ENCODE peak calls at places on chromosomes 13 and 19, in ten cellular contexts. J is DMS153; V is Right ventricle myocardium superior; E is cardiac septum; C is CD4-positive, CD25-positive, alpha-beta regulatory T cell; G is GM13977; F is Ammon's horn; H is LHCN-M2; Y is ACHN; T is GM12891. I is an unnamed sample.

GRCh38 chr13:33263484-33263883 is 22.1 kb downstream of the STARD13 start:
- DNase-seq in J (no peak), V (no peak), E (no peak), C (no peak), G (no peak), F (no peak), H (no peak), Y (no peak), T (no peak), I (no peak)

GRCh38 chr19:46975011-46975917 is 44.4 kb upstream of the NPAS1 start:
- DNase-seq in J (no peak), V (no peak), E (no peak), C (no peak), G (no peak), F (no peak), H (no peak), Y (peak), T (no peak), I (no peak)

GRCh38 chr13:65615506-65615905 is 1614.6 kb downstream of the PCDH9 start:
- DNase-seq in J (no peak), V (no peak), E (no peak), C (no peak), G (no peak), F (no peak), H (no peak), Y (no peak), T (no peak), I (no peak)

GRCh38 chr13:94548382-94549240 is 47.3 kb downstream of the TGDS start:
- DNase-seq in J (peak), V (peak), E (peak), C (no peak), G (peak), F (peak), H (no peak), Y (peak), T (no peak), I (peak)

GRCh38 chr13:59609421-59609820 is 554.3 kb downstream of the DIAPH3 start:
- DNase-seq in J (no peak), V (no peak), E (no peak), C (no peak), G (no peak), F (no peak), H (no peak), Y (no peak), T (no peak), I (no peak)

GRCh38 chr19:40549007-40549708 is 27.5 kb upstream of the SHKBP1 start:
- DNase-seq in J (peak), V (peak), E (no peak), C (peak), G (peak), F (peak), H (no peak), Y (peak), T (peak), I (peak)

GRCh38 chr19:58394821-58395219 is 636 bp upstream of the RNF225 start:
- DNase-seq in J (no peak), V (no peak), E (no peak), C (no peak), G (no peak), F (no peak), H (no peak), Y (no peak), T (no peak), I (no peak)

GRCh38 chr13:110232756-110233155 is 74.2 kb downstream of the COL4A1 start:
- DNase-seq in J (no peak), V (no peak), E (no peak), C (no peak), G (no peak), F (no peak), H (no peak), Y (no peak), T (no peak), I (no peak)

GRCh38 chr13:35283856-35284255 is 192.6 kb downstream of the MAB21L1 start:
- DNase-seq in J (peak), V (no peak), E (no peak), C (no peak), G (no peak), F (no peak), H (peak), Y (no peak), T (no peak), I (no peak)

GRCh38 chr13:44921931-44922758 is 67.1 kb downstream of the NUFIP1 start:
- DNase-seq in J (peak), V (no peak), E (no peak), C (no peak), G (no peak), F (no peak), H (peak), Y (peak), T (no peak), I (no peak)